ENCODE peak calls at places on chromosomes 3 and 15, in ten cellular contexts. G is MM.1S; P is upper lobe of right lung; D is A549; K is brain microvascular endothelial cell; Q is astrocyte of the spinal cord; T is naive thymus-derived CD4-positive, alpha-beta T cell; S is dorsolateral prefrontal cortex; H is CD8-positive, alpha-beta T cell; F is thoracic aorta. J is an unnamed sample.

GRCh38 chr3:188673509-188674239 is 498.1 kb upstream of the TPRG1 start:
- DNase-seq in G (no peak), H (no peak), F (no peak), D (peak), K (peak), Q (peak), P (no peak), S (no peak), T (no peak), J (no peak)

GRCh38 chr3:135310317-135310716 is 515.3 kb downstream of the EPHB1 start:
- DNase-seq in F (no peak), Q (no peak), P (no peak), K (no peak), T (no peak), G (no peak), D (no peak), H (no peak), S (no peak), J (peak)

GRCh38 chr3:3258281-3258680 is 78.8 kb upstream of the CRBN start:
- DNase-seq in K (no peak), F (no peak), T (no peak), D (no peak), Q (no peak), S (no peak), H (no peak), P (no peak), G (no peak), J (no peak)

GRCh38 chr3:32963871-32964270 is 12.4 kb downstream of the CCR4 start:
- DNase-seq in G (no peak), D (no peak), Q (no peak), H (no peak), F (no peak), S (no peak), K (no peak), P (no peak), T (no peak), J (no peak)

GRCh38 chr3:182308328-182308727 is 485.0 kb upstream of the ATP11B start:
- DNase-seq in D (no peak), F (no peak), K (no peak), S (no peak), G (no peak), P (no peak), T (no peak), Q (peak), H (no peak), J (no peak)

GRCh38 chr3:110381992-110382391 is 689.6 kb upstream of the NECTIN3 start:
- DNase-seq in H (no peak), D (no peak), F (no peak), S (no peak), Q (no peak), T (no peak), K (no peak), G (no peak), P (no peak), J (no peak)

GRCh38 chr3:57158813-57159678 is 6.1 kb downstream of the IL17RD start:
- DNase-seq in D (no peak), Q (peak), S (no peak), T (no peak), K (no peak), P (no peak), G (peak), F (no peak), H (no peak), J (peak)

GRCh38 chr3:125381314-125381713 is 6.2 kb upstream of the ZNF148 start:
- DNase-seq in G (no peak), K (no peak), H (no peak), S (no peak), Q (no peak), D (no peak), F (no peak), T (no peak), P (no peak), J (no peak)

GRCh38 chr3:172405914-172406313 is 42.3 kb downstream of the GHSR start:
- DNase-seq in H (no peak), G (no peak), P (no peak), S (no peak), K (no peak), F (no peak), D (no peak), T (no peak), Q (no peak), J (no peak)

GRCh38 chr3:54122802-54123537 is 618 bp downstream of the CACNA2D3 start:
- DNase-seq in G (no peak), P (no peak), Q (no peak), D (no peak), H (no peak), F (no peak), S (no peak), K (no peak), T (no peak), J (no peak)

GRCh38 chr3:172517859-172518466 is 5.3 kb downstream of the TNFSF10 start:
- DNase-seq in Q (no peak), D (no peak), H (no peak), P (no peak), G (no peak), K (no peak), F (no peak), T (no peak), S (no peak), J (no peak)

GRCh38 chr3:5304789-5305680 is 117.5 kb downstream of the EDEM1 start:
- DNase-seq in Q (peak), T (no peak), G (peak), F (no peak), P (no peak), H (no peak), K (peak), D (peak), S (peak), J (peak)

GRCh38 chr3:23111286-23111685 is 91.8 kb upstream of the UBE2E2 start:
- DNase-seq in F (no peak), S (no peak), Q (no peak), K (no peak), T (no peak), H (no peak), P (no peak), G (no peak), D (no peak), J (no peak)

GRCh38 chr3:66490984-66491383 is 9.8 kb downstream of the LRIG1 start:
- DNase-seq in G (peak), K (no peak), T (no peak), F (no peak), S (no peak), P (no peak), D (no peak), H (no peak), Q (peak), J (no peak)

GRCh38 chr3:171184372-171184771 is 157.9 kb upstream of the SLC2A2 start:
- DNase-seq in G (no peak), Q (no peak), T (no peak), S (no peak), H (no peak), F (no peak), P (no peak), K (no peak), D (no peak), J (peak)

GRCh38 chr15:74866090-74866489 is 7.1 kb downstream of the SCAMP2 start:
- DNase-seq in P (no peak), H (no peak), K (peak), T (no peak), D (peak), S (no peak), F (no peak), G (no peak), Q (peak), J (no peak)

GRCh38 chr3:44988073-44988472 is 12.0 kb downstream of the EXOSC7 start:
- DNase-seq in P (no peak), H (no peak), F (no peak), D (no peak), T (no peak), G (no peak), K (no peak), S (no peak), Q (no peak), J (no peak)

GRCh38 chr3:174439621-174440349 is 419.3 kb upstream of the NAALADL2 start:
- DNase-seq in H (no peak), G (no peak), T (no peak), K (peak), P (no peak), F (no peak), D (peak), Q (peak), S (peak), J (no peak)
- H3K4me3 ChIP-seq in H (peak), G (peak), T (peak), K (peak), P (peak), F (peak), D (peak), Q (peak), S (peak), J (no peak)

DNA sequence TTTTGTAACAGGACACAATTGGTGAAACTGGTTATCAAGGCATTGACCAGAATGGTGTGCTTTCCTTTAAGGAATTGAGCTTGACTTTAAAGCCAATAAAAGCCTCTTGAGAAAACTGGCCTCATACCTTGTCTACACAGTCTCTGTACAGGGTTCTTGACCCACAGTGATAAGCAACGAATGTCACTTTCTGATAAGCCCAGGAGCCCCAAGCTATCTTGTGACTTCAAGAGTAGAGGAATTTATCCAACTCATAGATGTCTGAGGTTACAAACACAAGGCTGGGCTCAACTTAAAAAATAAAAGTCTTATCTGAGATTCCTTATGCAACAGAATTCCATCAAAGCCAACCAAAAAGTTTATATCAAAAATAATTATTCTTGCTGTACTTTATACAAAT is 212.1 kb downstream of the GBE1 start:
- DNase-seq in G (no peak), P (no peak), D (no peak), T (no peak), S (no peak), Q (no peak), F (no peak), K (no peak), H (no peak), J (no peak)
- H3K4me3 ChIP-seq in G (no peak), P (no peak), D (no peak), T (no peak), S (no peak), Q (no peak), F (no peak), K (no peak), H (no peak), J (no peak)

GRCh38 chr15:65384895-65385867 is 7.4 kb upstream of the IGDCC3 start:
- DNase-seq in H (peak), F (peak), P (peak), S (peak), Q (peak), D (peak), T (peak), K (peak), G (peak), J (peak)

GRCh38 chr15:65386886-65387285 is 9.1 kb upstream of the IGDCC3 start:
- DNase-seq in D (no peak), K (no peak), T (no peak), F (no peak), P (no peak), S (no peak), Q (no peak), H (no peak), G (no peak), J (no peak)

GRCh38 chr15:65384505-65384894 is 6.7 kb upstream of the IGDCC3 start:
- DNase-seq in P (no peak), D (no peak), H (no peak), T (no peak), G (no peak), F (no peak), K (no peak), Q (no peak), S (no peak), J (no peak)

GRCh38 chr15:65386376-65386775 is 8.6 kb upstream of the IGDCC3 start:
- DNase-seq in H (no peak), G (no peak), D (no peak), F (no peak), S (no peak), K (no peak), T (no peak), Q (no peak), P (no peak), J (no peak)

DNA sequence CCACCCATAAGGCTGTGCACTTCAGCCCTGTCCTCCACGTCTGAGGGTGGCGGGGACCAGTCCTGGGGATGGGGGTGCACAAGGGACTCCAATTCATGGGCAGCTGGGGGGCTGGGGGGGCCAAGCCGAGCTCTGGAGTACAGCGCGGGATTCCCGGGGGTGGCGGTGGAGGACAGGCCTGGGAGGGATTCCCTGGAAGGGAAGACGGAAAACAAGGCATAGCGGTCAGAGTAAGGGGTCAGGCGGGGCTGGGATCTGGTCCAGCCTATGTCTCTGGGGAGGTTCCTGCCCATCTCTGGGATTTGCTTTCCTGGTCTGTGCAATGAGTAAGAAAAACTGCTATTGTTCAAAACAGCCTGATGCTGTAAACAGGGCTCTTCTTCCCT is 8.1 kb upstream of the IGDCC3 start:
- DNase-seq in Q (no peak), H (no peak), P (no peak), F (no peak), T (no peak), S (no peak), G (no peak), D (no peak), K (no peak), J (no peak)
- H3K4me3 ChIP-seq in Q (no peak), H (no peak), P (no peak), F (peak), T (no peak), S (peak), G (no peak), D (no peak), K (no peak), J (no peak)

GRCh38 chr3:174442317-174442682 is 416.8 kb upstream of the NAALADL2 start:
- DNase-seq in S (no peak), P (no peak), K (no peak), Q (no peak), F (no peak), G (no peak), T (no peak), H (no peak), D (no peak), J (no peak)
- H3K4me3 ChIP-seq in S (peak), P (peak), K (peak), Q (peak), F (peak), G (no peak), T (no peak), H (no peak), D (no peak), J (no peak)

GRCh38 chr3:39905788-39906187 is 96.4 kb downstream of the MYRIP start:
- DNase-seq in P (no peak), S (no peak), F (no peak), K (no peak), G (no peak), H (no peak), D (no peak), T (no peak), Q (no peak), J (no peak)

GRCh38 chr3:39896184-39896583 is 86.8 kb downstream of the MYRIP start:
- DNase-seq in S (no peak), F (no peak), K (no peak), G (no peak), D (no peak), H (no peak), T (no peak), P (no peak), Q (no peak), J (no peak)

GRCh38 chr3:39903253-39903652 is 93.8 kb downstream of the MYRIP start:
- DNase-seq in K (no peak), P (no peak), G (no peak), Q (no peak), H (no peak), S (no peak), T (no peak), F (no peak), D (no peak), J (no peak)

DNA sequence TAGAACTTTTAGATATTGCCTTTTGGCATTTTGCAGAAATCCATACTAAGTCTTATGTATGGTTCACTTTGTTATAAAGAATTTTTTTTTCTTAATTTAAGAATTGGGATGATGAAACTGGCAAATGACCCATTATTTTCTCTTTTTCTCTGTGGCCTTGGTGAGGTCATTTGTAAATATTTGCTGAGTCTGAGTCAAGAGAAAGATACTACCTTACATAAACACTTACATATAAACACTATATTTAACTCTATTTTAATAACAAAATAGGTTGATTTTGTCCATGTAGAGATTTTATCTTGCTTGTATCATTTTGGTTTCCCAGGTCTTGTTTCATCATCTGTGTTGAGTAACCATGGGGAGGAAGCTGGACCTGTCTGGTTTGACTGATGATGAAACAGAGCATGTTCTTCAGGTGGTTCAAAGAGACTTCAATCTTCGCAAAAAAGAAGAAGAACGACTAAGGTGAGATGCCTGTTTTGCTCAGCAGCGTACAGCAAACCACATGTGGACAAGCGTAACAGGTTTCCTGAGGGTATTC is 91.1 kb downstream of the MYRIP start:
- DNase-seq in P (no peak), Q (no peak), K (no peak), G (no peak), F (no peak), S (no peak), T (no peak), H (no peak), D (no peak), J (no peak)
- H3K4me3 ChIP-seq in P (no peak), Q (no peak), K (no peak), G (no peak), F (no peak), S (no peak), T (no peak), H (no peak), D (no peak), J (no peak)

GRCh38 chr3:101847328-101847727 is 2.0 kb upstream of the NFKBIZ start:
- DNase-seq in Q (no peak), F (no peak), P (no peak), D (no peak), K (no peak), H (no peak), G (no peak), S (no peak), T (no peak), J (no peak)

GRCh38 chr3:101849714-101850326 is 506 bp downstream of the NFKBIZ start:
- DNase-seq in S (peak), Q (no peak), H (peak), G (peak), K (no peak), P (peak), T (peak), F (no peak), D (peak), J (peak)

GRCh38 chr3:101848754-101849713 is at the start of gene NFKBIZ:
- DNase-seq in H (peak), T (peak), K (peak), P (peak), G (peak), F (peak), Q (peak), S (peak), D (peak), J (peak)

GRCh38 chr3:101846709-101847108 is 2.6 kb upstream of the NFKBIZ start:
- DNase-seq in P (no peak), D (no peak), K (no peak), Q (no peak), H (no peak), S (no peak), F (no peak), T (no peak), G (no peak), J (no peak)

GRCh38 chr3:101848326-101848725 is 988 bp upstream of the NFKBIZ start:
- DNase-seq in Q (no peak), H (no peak), S (no peak), T (no peak), D (no peak), K (no peak), F (no peak), G (no peak), P (no peak), J (no peak)
- H3K4me3 ChIP-seq in Q (no peak), H (no peak), S (peak), T (no peak), D (peak), K (no peak), F (peak), G (peak), P (peak), J (peak)

GRCh38 chr15:68733666-68734065 is 87.0 kb downstream of the ANP32A start:
- DNase-seq in D (no peak), S (no peak), H (no peak), K (no peak), P (no peak), Q (no peak), T (no peak), G (peak), F (no peak), J (no peak)
- H3K4me3 ChIP-seq in D (no peak), S (no peak), H (no peak), K (no peak), P (no peak), Q (no peak), T (no peak), G (no peak), F (no peak), J (no peak)

GRCh38 chr3:154844863-154845262 is 235.3 kb upstream of the MME start:
- DNase-seq in K (no peak), P (no peak), F (no peak), H (no peak), G (no peak), S (no peak), Q (no peak), D (no peak), T (no peak), J (no peak)
- H3K4me3 ChIP-seq in K (no peak), P (no peak), F (no peak), H (no peak), G (no peak), S (no peak), Q (no peak), D (no peak), T (no peak), J (no peak)

DNA sequence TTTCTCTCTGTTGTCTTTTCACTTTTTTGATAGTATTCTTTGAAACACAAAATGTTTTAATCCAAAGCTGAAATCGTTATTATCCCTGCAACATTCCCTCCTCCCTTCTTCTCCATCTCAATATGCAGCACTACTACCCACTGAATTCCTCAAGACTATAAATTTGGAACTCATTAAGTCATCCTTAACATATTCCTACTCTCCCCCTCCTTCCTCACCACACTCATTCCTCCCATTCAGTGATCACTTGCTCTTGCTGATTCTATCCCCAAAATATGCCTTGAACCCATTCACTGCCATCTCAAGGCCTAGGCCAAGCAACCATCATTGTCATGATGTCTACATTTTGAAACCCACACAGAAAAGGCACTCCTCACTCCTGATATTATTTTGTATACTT is 2.4 kb upstream of the PIK3R4 start:
- DNase-seq in F (no peak), G (no peak), P (no peak), S (no peak), K (no peak), T (no peak), D (no peak), Q (no peak), H (no peak), J (no peak)
- H3K4me3 ChIP-seq in F (no peak), G (no peak), P (no peak), S (no peak), K (no peak), T (no peak), D (no peak), Q (no peak), H (no peak), J (no peak)

J was measured in GM12865.